ENCODE peak calls at places on chromosomes 6 and 20, in ten cellular contexts. Z is erythroblast; V is C1 segment of cervical spinal cord; M is AG10803; F is GM12865; C is activated T-helper 1 cell treated with anti-CD3 and anti-CD28 coated beads, Interleukin-2, amount 50 U/mL, for 16 hours; G is pancreas; L is NCI-H1417; K is AG04449; I is GM20000. E is an unnamed sample.

GRCh38 chr6:46651766-46652165 is 852 bp downstream of the CYP39A1 start:
- DNase-seq in C (no peak), Z (no peak), I (no peak), K (no peak), F (no peak), G (no peak), M (no peak), L (no peak), V (peak; percentile 48), E (no peak)

GRCh38 chr6:56618050-56618449 is 24.6 kb downstream of the DST start:
- DNase-seq in F (peak; percentile 9), C (no peak), M (no peak), V (no peak), G (no peak), I (no peak), Z (no peak), K (no peak), L (no peak), E (no peak)

GRCh38 chr20:62412194-62413024 is 5.3 kb upstream of the CABLES2 start:
- DNase-seq in I (no peak), C (no peak), G (no peak), V (no peak), F (no peak), M (no peak), K (no peak), L (peak; percentile 31), Z (no peak), E (no peak)

GRCh38 chr20:34604980-34605788 is 46.7 kb downstream of the MAP1LC3A start:
- DNase-seq in I (no peak), C (no peak), L (no peak), G (no peak), M (peak; percentile 68), K (no peak), F (no peak), V (no peak), Z (no peak), E (peak; percentile 86)

GRCh38 chr6:66638099-66638498 is 931.1 kb upstream of the EYS start:
- DNase-seq in I (no peak), F (no peak), K (no peak), C (no peak), Z (no peak), G (no peak), V (no peak), L (no peak), M (no peak), E (no peak)

GRCh38 chr6:125787791-125788190 is 3.0 kb upstream of the NCOA7 start:
- DNase-seq in G (no peak), I (no peak), V (no peak), Z (peak; percentile 30), L (no peak), M (peak; percentile 39), K (no peak), F (peak; percentile 30), C (no peak), E (no peak)

GRCh38 chr6:46954819-46955520 is 33.2 kb upstream of the ADGRF5 start:
- DNase-seq in C (no peak), L (no peak), K (no peak), F (no peak), V (no peak), G (no peak), Z (no peak), M (no peak), I (no peak), E (no peak)

GRCh38 chr6:7267071-7267470 is 45.9 kb downstream of the SSR1 start:
- DNase-seq in V (no peak), M (no peak), F (no peak), L (no peak), C (no peak), I (no peak), K (no peak), G (peak; percentile 15), Z (no peak), E (no peak)

GRCh38 chr20:62925420-62926228 is 681 bp downstream of the DIDO1 start:
- DNase-seq in K (no peak), C (no peak), V (no peak), F (peak; percentile 69), L (no peak), G (peak; percentile 33), Z (peak; percentile 67), I (peak; percentile 60), M (peak; percentile 25), E (no peak)

GRCh38 chr20:33859157-33859695 is 48.1 kb downstream of the CHMP4B start:
- DNase-seq in F (peak; percentile 68), M (no peak), L (no peak), V (no peak), K (no peak), C (no peak), G (no peak), Z (no peak), I (no peak), E (no peak)

GRCh38 chr20:5451643-5452210 is 135.0 kb upstream of the PROKR2 start:
- DNase-seq in F (no peak), L (no peak), Z (no peak), I (no peak), C (no peak), V (no peak), M (no peak), K (no peak), G (no peak), E (no peak)

GRCh38 chr20:25258463-25258805 is 10.5 kb downstream of the PYGB start:
- DNase-seq in Z (no peak), L (no peak), K (no peak), C (no peak), V (no peak), I (no peak), G (no peak), M (no peak), F (no peak), E (no peak)

GRCh38 chr6:42960243-42961019 is at the start of gene GNMT:
- DNase-seq in L (peak; percentile 61), V (peak; percentile 50), F (no peak), M (no peak), Z (peak; percentile 41), I (peak; percentile 45), G (peak; percentile 86), K (no peak), C (peak; percentile 29), E (peak; percentile 15)

GRCh38 chr6:33788694-33789549 is at the start of gene LEMD2:
- DNase-seq in K (peak; percentile 47), I (peak; percentile 98), F (peak; percentile 95), C (peak; percentile 88), M (peak; percentile 94), V (peak; percentile 93), G (peak; percentile 93), L (peak; percentile 93), Z (peak; percentile 94), E (peak; percentile 95)

GRCh38 chr6:722077-722524 is 29.2 kb upstream of the EXOC2 start:
- DNase-seq in K (peak; percentile 29), F (peak; percentile 76), C (peak; percentile 58), M (peak; percentile 75), G (peak; percentile 69), I (peak; percentile 82), V (peak; percentile 8), Z (peak; percentile 62), L (peak; percentile 81), E (peak; percentile 84)

GRCh38 chr6:17932362-17932852 is 55.0 kb downstream of the KIF13A start:
- DNase-seq in Z (no peak), F (no peak), I (no peak), K (peak; percentile 82), M (peak; percentile 98), L (no peak), V (no peak), G (peak; percentile 32), C (no peak), E (peak; percentile 96)

GRCh38 chr20:3237958-3238615 is 903 bp downstream of the SLC4A11 start:
- DNase-seq in I (no peak), F (no peak), M (no peak), L (no peak), K (no peak), G (no peak), V (no peak), Z (no peak), C (no peak), E (no peak)

GRCh38 chr6:13281630-13282156 is 46.6 kb downstream of the TBC1D7 start:
- DNase-seq in L (no peak), V (peak; percentile 12), M (peak; percentile 62), K (no peak), I (no peak), Z (no peak), C (no peak), G (no peak), F (no peak), E (no peak)

GRCh38 chr20:440636-441035 is 21.7 kb downstream of the TBC1D20 start:
- DNase-seq in L (no peak), M (no peak), V (no peak), G (no peak), C (no peak), I (no peak), K (no peak), Z (no peak), F (no peak), E (no peak)

GRCh38 chr20:20492521-20493334 is 124.8 kb downstream of the INSM1 start:
- DNase-seq in V (peak; percentile 47), M (no peak), K (no peak), L (no peak), F (no peak), G (no peak), C (no peak), I (no peak), Z (no peak), E (no peak)

GRCh38 chr6:19342616-19343015 is 494.6 kb upstream of the ID4 start:
- DNase-seq in C (no peak), G (no peak), M (no peak), I (no peak), L (no peak), K (no peak), F (no peak), V (no peak), Z (no peak), E (no peak)

GRCh38 chr20:47231382-47232042 is 125.0 kb downstream of the ZMYND8 start:
- DNase-seq in M (peak; percentile 24), C (no peak), Z (no peak), K (peak; percentile 83), F (no peak), L (no peak), I (no peak), V (no peak), G (no peak), E (no peak)

GRCh38 chr6:118650500-118651281 is 700 bp downstream of the CEP85L start:
- DNase-seq in Z (peak; percentile 72), F (peak; percentile 63), V (peak; percentile 60), I (peak; percentile 59), M (peak; percentile 46), K (no peak), L (peak; percentile 41), C (peak; percentile 22), G (peak; percentile 41), E (peak; percentile 84)

GRCh38 chr20:15951711-15952110 is 621.5 kb downstream of the KIF16B start:
- DNase-seq in C (no peak), Z (no peak), F (no peak), G (no peak), K (no peak), I (no peak), L (no peak), V (no peak), M (no peak), E (no peak)

GRCh38 chr6:3796396-3796795 is 44.9 kb upstream of the PXDC1 start:
- DNase-seq in L (no peak), I (no peak), Z (no peak), M (no peak), V (no peak), F (no peak), K (no peak), C (no peak), G (no peak), E (no peak)

GRCh38 chr6:47737406-47737805 is 39.0 kb downstream of the ADGRF4 start:
- DNase-seq in K (no peak), L (no peak), F (no peak), Z (no peak), M (no peak), C (no peak), I (no peak), V (no peak), G (no peak), E (no peak)

GRCh38 chr6:161618816-161619454 is 345.1 kb upstream of the AGPAT4 start:
- DNase-seq in V (peak; percentile 86), C (no peak), Z (no peak), F (peak; percentile 38), G (peak; percentile 30), K (peak; percentile 4), L (no peak), I (no peak), M (peak; percentile 77), E (peak; percentile 86)

GRCh38 chr20:23152308-23152892 is 66.3 kb upstream of the CD93 start:
- DNase-seq in C (no peak), G (no peak), F (no peak), K (peak; percentile 57), M (peak; percentile 79), I (no peak), L (no peak), V (no peak), Z (peak; percentile 84), E (peak; percentile 94)